ENCODE peak calls at places on chromosomes 13 and 19, in ten cellular contexts. P is AG04449, M is brain microvascular endothelial cell, Y is lower lobe of right lung, A is fibroblast of pulmonary artery, Q is choroid plexus epithelial cell, W is uterus, K is upper lobe of right lung, G is body of pancreas, U is cardiac fibroblast. N is an unnamed sample.
A peak's percentile ranks its signal among the peaks of the same experiment; 100 is the strongest.

GRCh38 chr13:33859691-33860303 is 41.8 kb downstream of the RFC3 start:
- DNase-seq in Q (no peak), K (no peak), P (no peak), W (no peak), U (peak; percentile 25), Y (no peak), A (no peak), G (no peak), M (no peak), N (no peak)

GRCh38 chr19:16368385-16369305 is 44.0 kb downstream of the KLF2 start:
- DNase-seq in Y (peak; percentile 27), U (no peak), P (no peak), G (no peak), W (no peak), K (no peak), Q (no peak), M (no peak), A (no peak), N (no peak)

GRCh38 chr19:27750697-27751391 is 1462.1 kb downstream of the UQCRFS1 start:
- DNase-seq in K (no peak), G (no peak), Y (no peak), M (no peak), Q (no peak), W (no peak), U (no peak), P (no peak), A (no peak), N (no peak)

GRCh38 chr19:52296400-52296772 is 583 bp upstream of the ZNF480 start:
- DNase-seq in K (no peak), M (no peak), Q (no peak), U (no peak), Y (no peak), G (no peak), A (no peak), W (no peak), P (no peak), N (no peak)

GRCh38 chr19:39974377-39975155 is 3.6 kb downstream of the PSMC4 start:
- DNase-seq in U (no peak), K (no peak), Y (no peak), Q (no peak), W (no peak), M (no peak), G (no peak), A (no peak), P (no peak), N (no peak)

GRCh38 chr13:23651439-23651838 is 81.2 kb downstream of the TNFRSF19 start:
- DNase-seq in A (no peak), K (no peak), P (no peak), M (no peak), Y (no peak), Q (no peak), W (no peak), G (no peak), U (no peak), N (no peak)

GRCh38 chr13:110841846-110842245 is 73.0 kb downstream of the ANKRD10 start:
- DNase-seq in A (no peak), K (no peak), Y (no peak), P (no peak), W (no peak), Q (no peak), M (no peak), U (no peak), G (no peak), N (no peak)

GRCh38 chr13:91609353-91609752 is 210.9 kb downstream of the GPC5 start:
- DNase-seq in W (no peak), P (no peak), K (no peak), M (peak; percentile 7), A (peak; percentile 6), Q (peak; percentile 5), G (no peak), U (no peak), Y (no peak), N (no peak)

GRCh38 chr19:9858766-9859165 is 23.6 kb downstream of the PIN1 start:
- DNase-seq in A (no peak), G (no peak), P (no peak), Y (no peak), M (no peak), Q (no peak), K (no peak), U (no peak), W (no peak), N (no peak)

GRCh38 chr19:9854282-9854846 is 19.2 kb downstream of the PIN1 start:
- DNase-seq in M (no peak), P (no peak), W (no peak), K (no peak), Q (no peak), Y (no peak), U (no peak), A (no peak), G (no peak), N (no peak)

GRCh38 chr19:9857920-9858746 is 23.0 kb downstream of the PIN1 start:
- DNase-seq in A (no peak), U (peak; percentile 7), P (no peak), Q (no peak), G (no peak), K (no peak), W (no peak), M (no peak), Y (no peak), N (no peak)

GRCh38 chr19:9857076-9857721 is 22.1 kb downstream of the PIN1 start:
- DNase-seq in Q (no peak), Y (no peak), M (no peak), K (no peak), P (no peak), A (no peak), W (no peak), G (no peak), U (no peak), N (no peak)

DNA sequence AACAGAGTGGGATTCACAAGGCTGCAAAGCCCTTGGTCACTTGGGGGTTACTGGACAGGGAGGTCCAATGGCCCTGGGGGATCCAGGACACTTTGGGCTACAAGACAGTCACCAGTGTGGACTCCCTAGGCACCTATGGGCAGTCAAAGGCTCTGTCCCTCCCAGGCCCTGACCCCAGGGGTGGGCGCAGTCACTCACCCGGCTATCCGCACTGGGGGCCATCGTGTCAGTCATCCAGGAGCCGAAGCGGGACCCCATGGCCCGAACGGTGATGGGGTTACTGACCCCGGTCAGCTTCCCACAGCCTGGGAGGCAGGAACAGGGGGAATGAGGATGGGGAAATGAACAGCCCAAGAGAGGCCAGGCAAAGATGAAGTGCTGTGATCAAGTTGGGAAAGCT is 21.5 kb downstream of the PIN1 start:
- DNase-seq in G (no peak), Y (no peak), M (no peak), A (no peak), U (no peak), W (no peak), K (no peak), P (no peak), Q (no peak), N (no peak)
- H3K4me3 ChIP-seq in G (no peak overlapping the region), Y (no peak overlapping the region), M (no peak overlapping the region), A (no peak overlapping the region), U (no peak overlapping the region), W (no peak overlapping the region), K (no peak overlapping the region), P (no peak overlapping the region), Q (no peak overlapping the region), N (no peak overlapping the region)

GRCh38 chr13:105276571-105276970 is 1258.9 kb downstream of the EFNB2 start:
- DNase-seq in K (no peak), W (no peak), Q (no peak), M (no peak), Y (no peak), A (no peak), P (no peak), G (no peak), U (no peak), N (no peak)
- H3K4me3 ChIP-seq in K (no peak overlapping the region), W (no peak overlapping the region), Q (no peak overlapping the region), M (no peak overlapping the region), Y (no peak overlapping the region), A (no peak overlapping the region), P (no peak overlapping the region), G (no peak overlapping the region), U (no peak overlapping the region), N (no peak overlapping the region)

GRCh38 chr13:75635621-75636338 is at the start of gene LMO7:
- DNase-seq in Q (peak; percentile 60), W (no peak), Y (peak; percentile 64), K (peak; percentile 84), M (no peak), G (peak; percentile 57), P (no peak), A (peak; percentile 49), U (peak; percentile 56), N (peak; percentile 71)

GRCh38 chr13:75639426-75639825 is 3.3 kb downstream of the LMO7 start:
- DNase-seq in M (no peak), U (no peak), A (no peak), P (no peak), Q (no peak), Y (no peak), K (no peak), W (no peak), G (no peak), N (no peak)

GRCh38 chr13:75636339-75637095 is 387 bp downstream of the LMO7 start:
- DNase-seq in U (peak; percentile 56), M (no peak), Y (peak; percentile 65), W (peak; percentile 50), Q (peak; percentile 46), K (peak; percentile 70), P (no peak), G (peak; percentile 29), A (peak; percentile 47), N (peak; percentile 67)

GRCh38 chr13:75635101-75635620 is 969 bp upstream of the LMO7 start:
- DNase-seq in W (peak; percentile 27), Q (peak; percentile 48), M (no peak), P (no peak), U (peak; percentile 26), A (no peak), G (no peak), K (peak; percentile 64), Y (no peak), N (no peak)

DNA sequence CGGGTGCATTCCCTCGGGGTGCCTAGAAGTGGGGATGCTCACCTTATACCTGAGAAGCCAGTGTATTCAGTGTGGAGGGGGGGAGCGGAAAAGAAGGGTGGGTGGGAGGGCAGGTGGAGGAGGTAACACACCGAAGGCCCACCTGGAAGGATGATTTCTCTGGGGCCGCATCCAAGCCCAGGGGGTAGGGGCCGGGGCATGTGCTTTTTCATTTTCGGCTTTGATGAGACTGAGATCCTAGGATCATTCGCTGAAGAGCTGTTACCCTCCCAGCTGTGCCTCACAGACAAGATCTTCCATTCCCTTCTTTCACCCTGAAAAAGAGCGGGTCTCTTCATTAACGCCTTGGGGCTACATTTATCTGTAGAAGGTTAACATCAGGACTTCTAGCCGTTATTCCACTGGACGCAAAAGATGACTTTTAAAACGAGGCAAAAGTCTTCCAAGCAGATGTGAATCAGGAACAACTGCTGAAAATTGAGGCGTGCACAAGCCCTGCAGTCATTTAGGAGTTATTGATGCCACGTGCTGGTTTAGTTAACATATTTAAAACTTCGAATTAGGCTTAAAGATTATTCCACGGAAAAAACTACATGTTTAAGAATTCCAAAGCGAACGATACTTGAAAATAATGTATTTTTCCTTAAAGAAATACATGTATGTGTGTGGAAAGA is 1.1 kb downstream of the LMO7 start:
- DNase-seq in Y (no peak), G (no peak), P (no peak), K (no peak), W (no peak), M (no peak), A (no peak), Q (peak; percentile 40), U (no peak), N (no peak)
- H3K4me3 ChIP-seq in Y (peak overlapping the region; percentile 87), G (no peak overlapping the region), P (peak overlapping the region; percentile 97), K (peak overlapping the region; percentile 80), W (peak overlapping the region; percentile 52), M (peak overlapping the region; percentile 96), A (peak overlapping the region; percentile 85), Q (peak overlapping the region; percentile 83), U (peak overlapping the region; percentile 88), N (no peak overlapping the region)

DNA sequence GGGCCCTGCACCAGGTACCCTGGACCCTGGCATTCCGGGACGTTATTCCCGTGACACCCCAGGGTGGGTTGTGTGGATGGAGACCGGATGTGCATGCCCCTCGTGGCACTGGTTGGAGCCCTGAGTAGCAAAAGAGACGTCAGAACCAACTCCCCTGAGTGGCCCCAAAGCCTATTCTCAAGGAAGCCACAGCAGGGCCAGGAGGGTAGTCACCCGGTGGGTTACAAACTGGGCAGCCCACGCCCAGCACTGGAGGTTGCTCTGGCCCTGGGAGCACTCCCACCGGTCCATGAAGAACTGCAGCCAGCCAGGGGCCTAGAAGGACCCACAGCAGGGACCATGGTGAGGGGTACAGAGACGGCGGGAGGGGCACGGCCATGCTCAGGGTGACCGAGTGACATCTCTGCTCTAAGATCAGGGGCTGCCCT is 7.5 kb downstream of the KLF16 start:
- DNase-seq in Q (no peak), G (no peak), A (no peak), P (no peak), M (no peak), W (no peak), U (no peak), Y (no peak), K (no peak), N (no peak)
- H3K4me3 ChIP-seq in Q (peak overlapping the region; percentile 34), G (no peak overlapping the region), A (peak overlapping the region; percentile 25), P (peak overlapping the region; percentile 56), M (peak overlapping the region; percentile 39), W (no peak overlapping the region), U (peak overlapping the region; percentile 11), Y (peak overlapping the region; percentile 60), K (peak overlapping the region; percentile 51), N (no peak overlapping the region)

N was measured in mucosa of descending colon.